ENCODE peak calls at places on chromosomes 7 and 10, in five cellular contexts. Z is SK-N-SH, I is HepG2, G is K562, A is GM12878. L is an unnamed sample.

GRCh38 chr10:87861566-87861952 is 1.8 kb downstream of the KLLN start:
- DNase-seq in Z (no peak), I (peak), G (peak), A (peak), L (peak)

GRCh38 chr7:107332488-107333269 is 137.2 kb upstream of the GPR22 start:
- DNase-seq in Z (no peak), I (no peak), G (no peak), A (peak), L (peak)

GRCh38 chr10:109883859-109884771 is 39.2 kb downstream of the XPNPEP1 start:
- DNase-seq in Z (peak), I (peak), G (peak), A (no peak), L (peak)

GRCh38 chr10:88062798-88063472 is 199.5 kb downstream of the PTEN start:
- DNase-seq in Z (no peak), I (peak), G (no peak), A (no peak), L (no peak)

GRCh38 chr7:128794020-128794419 is 2.3 kb downstream of the CCDC136 start:
- DNase-seq in Z (no peak), I (no peak), G (no peak), A (no peak), L (no peak)

GRCh38 chr10:103493362-103493871 is at the start of gene NEURL1:
- DNase-seq in Z (peak), I (no peak), G (no peak), A (no peak), L (no peak)

GRCh38 chr7:133854739-133855138 is 272.4 kb upstream of the LRGUK start:
- DNase-seq in Z (peak), I (peak), G (peak), A (no peak), L (no peak)

GRCh38 chr7:25861704-25862253 is 290.2 kb upstream of the NFE2L3 start:
- DNase-seq in Z (no peak), I (no peak), G (no peak), A (no peak), L (no peak)

GRCh38 chr10:72291019-72291532 is 17.4 kb downstream of the DDIT4 start:
- DNase-seq in Z (no peak), I (no peak), G (peak), A (no peak), L (no peak)

GRCh38 chr10:98919899-98920298 is 315.8 kb downstream of the HPSE2 start:
- DNase-seq in Z (no peak), I (no peak), G (peak), A (no peak), L (no peak)

GRCh38 chr7:50679218-50680007 is 103.3 kb downstream of the GRB10 start:
- DNase-seq in Z (peak), I (peak), G (no peak), A (no peak), L (no peak)

GRCh38 chr10:126846959-126847358 is 58.3 kb upstream of the DOCK1 start:
- DNase-seq in Z (peak), I (no peak), G (no peak), A (no peak), L (no peak)
- TF ChIP-seq REST in Z (no peak), I (no peak), G (no peak), A (no peak), L (no peak)

GRCh38 chr10:68178592-68178991 is 53.3 kb downstream of the ATOH7 start:
- DNase-seq in Z (no peak), I (no peak), G (no peak), A (no peak), L (no peak)

GRCh38 chr10:68172324-68172723 is 59.6 kb downstream of the ATOH7 start:
- DNase-seq in Z (no peak), I (no peak), G (no peak), A (peak), L (no peak)

GRCh38 chr10:68176797-68177196 is 55.1 kb downstream of the ATOH7 start:
- DNase-seq in Z (no peak), I (no peak), G (no peak), A (no peak), L (no peak)

GRCh38 chr10:68179016-68179415 is 52.9 kb downstream of the ATOH7 start:
- DNase-seq in Z (no peak), I (no peak), G (no peak), A (no peak), L (no peak)

DNA sequence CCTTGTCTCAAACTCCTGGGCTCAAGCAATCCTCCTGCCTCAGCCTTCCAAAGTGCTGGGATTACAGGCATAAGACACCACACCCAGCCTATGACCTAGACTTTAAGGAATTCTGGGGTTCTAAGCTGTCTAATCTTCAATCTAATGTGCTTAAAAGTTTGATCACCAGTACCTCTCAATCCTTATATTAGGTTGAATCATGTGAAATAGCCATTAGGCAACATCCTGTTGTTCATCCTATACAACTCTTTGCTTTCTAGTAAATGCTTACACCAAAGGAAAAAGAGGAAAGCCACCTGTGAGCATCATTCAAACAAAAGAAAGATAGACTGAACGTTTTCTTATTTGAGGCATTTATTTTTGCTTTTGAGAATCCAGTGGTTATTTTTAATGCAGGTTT is 56.0 kb downstream of the ATOH7 start:
- DNase-seq in Z (no peak), I (no peak), G (no peak), A (no peak), L (no peak)
- TF ChIP-seq GABPA in Z (no peak), I (no peak), G (no peak), A (no peak), L (no peak)

GRCh38 chr7:155647302-155647701 is 2.8 kb downstream of the RBM33 start:
- DNase-seq in Z (no peak), I (no peak), G (no peak), A (no peak), L (no peak)
- H3K27ac ChIP-seq in Z (no peak), I (no peak), G (no peak), A (no peak), L (no peak)

GRCh38 chr7:44307301-44307900 is 18.0 kb downstream of the CAMK2B start:
- DNase-seq in Z (peak), I (peak), G (peak), A (no peak), L (peak)

GRCh38 chr7:44309271-44310091 is 15.9 kb downstream of the CAMK2B start:
- DNase-seq in Z (peak), I (peak), G (peak), A (no peak), L (no peak)

GRCh38 chr7:44306608-44307007 is 18.8 kb downstream of the CAMK2B start:
- DNase-seq in Z (no peak), I (no peak), G (no peak), A (no peak), L (no peak)

GRCh38 chr7:44308741-44309270 is 16.6 kb downstream of the CAMK2B start:
- DNase-seq in Z (peak), I (no peak), G (peak), A (no peak), L (no peak)

DNA sequence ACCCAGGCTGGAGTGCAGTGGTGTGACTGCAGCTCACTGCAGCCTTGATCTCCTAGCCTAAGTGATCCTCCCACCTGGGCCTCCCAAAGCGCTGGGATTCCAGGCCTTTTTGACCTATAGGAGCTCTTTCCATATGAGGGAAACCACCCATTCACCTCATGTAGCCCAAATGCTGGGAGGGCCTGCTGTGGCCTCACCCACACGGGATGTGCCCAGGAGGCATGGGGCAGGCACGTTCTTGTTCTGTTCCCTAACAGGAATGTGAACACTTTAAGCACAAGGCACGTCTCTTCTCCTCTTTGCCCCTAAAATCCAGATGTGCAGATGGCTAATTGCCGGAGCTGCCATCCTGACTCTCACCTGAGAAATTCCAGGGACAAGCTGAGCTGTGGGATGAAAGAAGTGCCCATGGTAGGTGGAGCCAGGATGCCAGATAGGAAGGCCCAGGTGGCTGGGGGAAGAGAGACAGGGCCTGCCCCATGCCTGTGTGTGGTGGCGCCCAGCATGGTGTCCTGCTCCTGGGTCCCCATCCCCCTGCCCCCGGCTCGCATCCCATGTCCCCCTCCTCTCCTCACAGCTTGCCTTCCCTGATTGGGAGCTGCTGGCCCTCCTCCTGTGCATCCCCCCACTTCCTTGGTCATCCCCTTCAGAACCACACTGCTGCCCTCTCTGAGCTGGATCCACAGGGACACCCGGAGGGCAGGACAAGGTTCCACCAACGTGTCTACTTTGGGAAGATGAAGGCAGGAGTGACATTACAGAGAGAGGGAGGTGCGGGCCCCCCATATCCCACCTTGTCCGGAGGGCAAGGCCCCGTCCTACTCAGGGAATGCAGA is 17.3 kb downstream of the CAMK2B start:
- DNase-seq in Z (peak), I (no peak), G (peak), A (no peak), L (no peak)
- TF ChIP-seq REST in Z (no peak), I (no peak), G (no peak), A (no peak), L (no peak)

GRCh38 chr10:62062752-62063512 is 161.4 kb downstream of the ARID5B start:
- DNase-seq in Z (no peak), I (no peak), G (no peak), A (no peak), L (no peak)

GRCh38 chr10:62063795-62064472 is 162.4 kb downstream of the ARID5B start:
- DNase-seq in Z (no peak), I (no peak), G (no peak), A (no peak), L (no peak)

GRCh38 chr10:62059424-62059913 is 158.0 kb downstream of the ARID5B start:
- DNase-seq in Z (no peak), I (no peak), G (no peak), A (no peak), L (no peak)

GRCh38 chr10:62058896-62059423 is 157.5 kb downstream of the ARID5B start:
- DNase-seq in Z (no peak), I (no peak), G (no peak), A (no peak), L (no peak)

DNA sequence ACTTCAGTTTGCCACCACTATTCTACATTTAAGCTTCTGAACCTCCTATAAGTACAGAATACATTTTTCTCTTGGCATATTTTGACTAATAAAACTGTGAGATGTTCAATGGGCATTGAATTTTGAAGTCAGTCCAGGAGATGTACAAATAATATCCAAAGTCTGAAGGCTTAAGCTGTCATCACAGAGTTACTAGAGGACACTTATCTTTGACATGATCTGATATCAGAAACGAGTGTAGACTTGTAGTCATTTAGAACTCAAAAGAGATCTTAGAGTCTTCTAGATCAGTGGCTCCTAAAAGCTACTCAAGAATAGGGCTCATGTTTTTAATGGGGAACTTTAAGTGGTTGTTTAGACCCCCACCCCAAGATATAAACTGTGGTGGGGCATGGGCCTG is 160.5 kb downstream of the ARID5B start:
- DNase-seq in Z (no peak), I (no peak), G (no peak), A (no peak), L (no peak)
- TF ChIP-seq GABPA in Z (no peak), I (no peak), G (no peak), A (no peak), L (no peak)

L was measured in HL-60.